ENCODE peak calls at places on chromosomes 2 and 18, in five cellular contexts. F is spleen, G is A549, S is tibial artery, U is hepatocyte. I is an unnamed sample.

GRCh38 chr2:225100856-225101294 is 58.6 kb upstream of the DOCK10 start:
- DNase-seq in U (peak; percentile 5), S (no peak), G (peak; percentile 71), F (no peak), I (no peak)

GRCh38 chr2:211085056-211085680 is 528.8 kb downstream of the CPS1 start:
- DNase-seq in F (no peak), S (no peak), G (peak; percentile 8), U (peak; percentile 63), I (no peak)

GRCh38 chr2:241768251-241768711 is 8.3 kb upstream of the GAL3ST2 start:
- DNase-seq in U (no peak), S (no peak), G (no peak), F (peak; percentile 70), I (no peak)

GRCh38 chr2:142112648-142113278 is 18.1 kb downstream of the LRP1B start:
- DNase-seq in S (no peak), U (no peak), G (no peak), F (no peak), I (no peak)

GRCh38 chr2:95023222-95023597 is 2.3 kb upstream of the MAL start:
- DNase-seq in U (no peak), F (no peak), G (no peak), S (no peak), I (no peak)

GRCh38 chr18:44507729-44508325 is 172.9 kb upstream of the SETBP1 start:
- DNase-seq in U (no peak), S (peak; percentile 67), F (peak; percentile 88), G (no peak), I (no peak)

GRCh38 chr18:3652380-3653262 is 202.6 kb downstream of the TGIF1 start:
- DNase-seq in F (no peak), U (peak; percentile 91), S (peak; percentile 69), G (peak; percentile 89), I (peak; percentile 89)

GRCh38 chr2:100142393-100142792 is at the start of gene AFF3:
- DNase-seq in S (no peak), U (no peak), G (no peak), F (peak; percentile 87), I (no peak)

GRCh38 chr2:178309541-178309940 is 115.2 kb downstream of the OSBPL6 start:
- DNase-seq in U (no peak), F (no peak), G (no peak), S (no peak), I (no peak)

GRCh38 chr2:211306929-211307328 is 750.5 kb downstream of the CPS1 start:
- DNase-seq in F (no peak), S (no peak), U (no peak), G (no peak), I (no peak)

GRCh38 chr2:221750317-221750716 is 178.2 kb upstream of the EPHA4 start:
- DNase-seq in F (no peak), G (no peak), S (no peak), U (peak; percentile 8), I (no peak)

GRCh38 chr2:17930773-17931172 is 52.3 kb downstream of the KCNS3 start:
- DNase-seq in S (no peak), U (no peak), G (no peak), F (no peak), I (no peak)

GRCh38 chr2:47771211-47771610 is 11.7 kb upstream of the MSH6 start:
- DNase-seq in G (no peak), S (no peak), U (peak; percentile 54), F (no peak), I (no peak)

GRCh38 chr2:217698691-217699090 is 304.1 kb downstream of the TNS1 start:
- DNase-seq in S (no peak), U (no peak), F (no peak), G (no peak), I (no peak)

GRCh38 chr2:66781804-66782203 is 346.9 kb downstream of the MEIS1 start:
- DNase-seq in S (no peak), F (no peak), U (no peak), G (no peak), I (no peak)

GRCh38 chr2:239275871-239276812 is 124.7 kb downstream of the HDAC4 start:
- DNase-seq in G (no peak), S (peak; percentile 76), U (no peak), F (peak; percentile 82), I (peak; percentile 84)

GRCh38 chr2:235215248-235215647 is 263.4 kb downstream of the SH3BP4 start:
- DNase-seq in G (no peak), U (no peak), S (no peak), F (no peak), I (no peak)

GRCh38 chr2:48482313-48482712 is 47.6 kb upstream of the STON1 start:
- DNase-seq in F (no peak), U (peak; percentile 7), S (no peak), G (no peak), I (no peak)

GRCh38 chr2:189581354-189582139 is 961 bp upstream of the SLC40A1 start:
- DNase-seq in U (peak; percentile 53), G (no peak), S (peak; percentile 69), F (peak; percentile 56), I (no peak)

GRCh38 chr18:48600046-48600745 is 61.4 kb downstream of the CTIF start:
- DNase-seq in U (no peak), G (no peak), S (no peak), F (peak; percentile 48), I (no peak)

GRCh38 chr2:54456526-54457325 is 599 bp downstream of the SPTBN1 start:
- DNase-seq in G (peak; percentile 50), S (peak; percentile 70), F (peak; percentile 74), U (peak; percentile 68), I (no peak)
- H3K27ac ChIP-seq in G (peak overlapping the region; percentile 96), S (peak overlapping the region; percentile 96), F (peak overlapping the region; percentile 92), U (peak overlapping the region; percentile 93), I (peak overlapping the region; percentile 86)

GRCh38 chr2:207750315-207750714 is 19.4 kb downstream of the FZD5 start:
- DNase-seq in S (no peak), F (no peak), G (no peak), U (no peak), I (no peak)

GRCh38 chr2:207747653-207748560 is 21.8 kb downstream of the FZD5 start:
- DNase-seq in F (no peak), G (no peak), U (peak; percentile 51), S (no peak), I (no peak)

GRCh38 chr2:207748993-207749392 is 20.7 kb downstream of the FZD5 start:
- DNase-seq in F (no peak), U (no peak), G (no peak), S (no peak), I (no peak)

GRCh38 chr2:207749873-207750272 is 19.8 kb downstream of the FZD5 start:
- DNase-seq in S (no peak), U (no peak), G (no peak), F (no peak), I (no peak)

DNA sequence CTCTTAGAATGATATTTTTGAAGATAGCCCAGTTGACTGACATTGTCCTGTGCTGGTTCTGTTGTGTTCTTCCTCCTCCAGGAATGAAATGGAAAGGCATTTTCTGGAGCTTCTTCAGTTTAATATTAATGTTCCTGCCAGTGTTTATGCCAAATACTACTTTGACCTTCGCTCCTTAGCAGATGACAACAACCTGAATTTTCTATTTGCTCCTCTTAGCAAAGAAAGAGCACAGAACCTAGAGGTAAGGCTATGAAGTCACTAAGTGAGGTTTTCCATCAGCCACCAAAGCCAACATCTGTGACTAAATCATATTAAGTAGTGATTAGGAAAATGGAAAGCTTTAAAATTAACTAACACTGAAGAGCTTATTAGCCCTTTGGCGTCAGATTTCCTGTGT is 18.8 kb downstream of the FZD5 start:
- DNase-seq in S (no peak), F (no peak), G (no peak), U (no peak), I (no peak)
- H3K4me3 ChIP-seq in S (no peak overlapping the region), F (no peak overlapping the region), G (no peak overlapping the region), U (no peak overlapping the region), I (no peak overlapping the region)

GRCh38 chr2:201918981-201919380 is 112.6 kb downstream of the CDK15 start:
- DNase-seq in S (no peak), F (no peak), U (no peak), G (no peak), I (no peak)

GRCh38 chr2:201911372-201911771 is 105.0 kb downstream of the CDK15 start:
- DNase-seq in F (no peak), G (no peak), U (no peak), S (no peak), I (no peak)

GRCh38 chr2:201913197-201913596 is 106.9 kb downstream of the CDK15 start:
- DNase-seq in S (no peak), F (no peak), U (peak; percentile 34), G (no peak), I (no peak)

GRCh38 chr2:201916565-201916964 is 110.2 kb downstream of the CDK15 start:
- DNase-seq in G (no peak), U (no peak), F (no peak), S (no peak), I (no peak)

DNA sequence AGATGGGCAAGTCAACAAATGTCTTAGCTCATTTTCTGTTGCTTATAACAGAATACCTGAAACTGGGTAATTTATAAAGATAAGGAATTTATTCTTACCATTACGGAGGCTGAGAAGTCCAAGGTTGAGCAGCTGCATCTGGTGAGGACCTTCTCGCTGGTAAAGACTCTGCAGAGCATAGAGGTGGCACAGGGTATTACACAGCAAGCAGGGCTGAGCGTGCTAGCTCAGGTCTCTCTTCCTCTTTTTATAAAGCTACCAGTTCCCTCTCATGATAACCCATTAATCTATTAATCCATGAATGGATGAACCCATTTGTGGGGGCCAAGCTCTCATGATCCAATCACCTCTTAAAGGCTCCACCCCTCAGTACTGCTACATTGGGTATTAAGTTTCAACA is 109.1 kb downstream of the CDK15 start:
- DNase-seq in G (no peak), U (no peak), S (no peak), F (no peak), I (no peak)
- TF ChIP-seq CTCF in G (no peak), U (no peak), S (no peak), F (no peak), I (no peak)

GRCh38 chr2:74149249-74149530 is 1.5 kb upstream of the BOLA3 start:
- DNase-seq in F (no peak), U (no peak), S (no peak), G (no peak), I (no peak)

GRCh38 chr2:74147729-74148456 is at the start of gene BOLA3:
- DNase-seq in F (peak; percentile 97), G (peak; percentile 95), S (peak; percentile 91), U (peak; percentile 94), I (peak; percentile 89)

GRCh38 chr2:74149570-74150319 is 2.0 kb upstream of the BOLA3 start:
- DNase-seq in U (no peak), G (no peak), F (no peak), S (no peak), I (no peak)

GRCh38 chr2:74148457-74149248 is 941 bp upstream of the BOLA3 start:
- DNase-seq in F (no peak), G (no peak), S (no peak), U (no peak), I (no peak)

GRCh38 chr2:74146929-74147728 is 583 bp downstream of the BOLA3 start:
- DNase-seq in F (no peak), G (peak; percentile 28), U (peak; percentile 41), S (no peak), I (no peak)
- H3K27ac ChIP-seq in F (peak overlapping the region; percentile 78), G (peak overlapping the region; percentile 94), U (peak overlapping the region; percentile 26), S (peak overlapping the region; percentile 75), I (peak overlapping the region; percentile 85)